ENCODE peak calls at places on chromosome 12, in ten cellular contexts. One of them, this sample, is unnamed.

GRCh38 chr12:63302269-63302940 is 151.4 kb upstream of the AVPR1A start:
- ATAC-seq in activated CD8-positive, alpha-beta T cell treated with anti-CD3 and anti-CD28 coated beads, Interleukin-2, amount 10 ng/mL, durations not matched to agents 7 days and 5 days: no peak
- ATAC-seq in aorta: no peak
- ATAC-seq in A549: no peak
- ATAC-seq in left cardiac atrium: no peak
- ATAC-seq in effector memory CD8-positive, alpha-beta T cell: no peak
- ATAC-seq in psoas muscle: no peak
- ATAC-seq in left lung: no peak
- ATAC-seq in naive thymus-derived CD4-positive, alpha-beta T cell: no peak
- ATAC-seq in activated CD4-positive, alpha-beta T cell treated with anti-CD3 and anti-CD28 coated beads for 36 hours: peak; percentile 63
- ATAC-seq in this sample: no peak

GRCh38 chr12:68864604-68865003 is 56.6 kb downstream of the MDM2 start:
- ATAC-seq in naive thymus-derived CD4-positive, alpha-beta T cell: no peak
- ATAC-seq in left lung: no peak
- ATAC-seq in activated CD8-positive, alpha-beta T cell treated with anti-CD3 and anti-CD28 coated beads, Interleukin-2, amount 10 ng/mL, durations not matched to agents 7 days and 5 days: no peak
- ATAC-seq in activated CD4-positive, alpha-beta T cell treated with anti-CD3 and anti-CD28 coated beads for 36 hours: no peak
- ATAC-seq in A549: no peak
- ATAC-seq in effector memory CD8-positive, alpha-beta T cell: no peak
- ATAC-seq in aorta: no peak
- ATAC-seq in psoas muscle: no peak
- ATAC-seq in left cardiac atrium: no peak
- ATAC-seq in this sample: no peak

GRCh38 chr12:130566446-130567155 is 149.5 kb downstream of the RIMBP2 start:
- ATAC-seq in aorta: no peak
- ATAC-seq in naive thymus-derived CD4-positive, alpha-beta T cell: no peak
- ATAC-seq in effector memory CD8-positive, alpha-beta T cell: no peak
- ATAC-seq in psoas muscle: no peak
- ATAC-seq in left cardiac atrium: no peak
- ATAC-seq in left lung: no peak
- ATAC-seq in activated CD4-positive, alpha-beta T cell treated with anti-CD3 and anti-CD28 coated beads for 36 hours: no peak
- ATAC-seq in activated CD8-positive, alpha-beta T cell treated with anti-CD3 and anti-CD28 coated beads, Interleukin-2, amount 10 ng/mL, durations not matched to agents 7 days and 5 days: no peak
- ATAC-seq in A549: no peak
- ATAC-seq in this sample: no peak

GRCh38 chr12:47234576-47235141 is 154.9 kb upstream of the AMIGO2 start:
- ATAC-seq in psoas muscle: no peak
- ATAC-seq in left lung: peak; percentile 69
- ATAC-seq in left cardiac atrium: no peak
- ATAC-seq in naive thymus-derived CD4-positive, alpha-beta T cell: no peak
- ATAC-seq in activated CD8-positive, alpha-beta T cell treated with anti-CD3 and anti-CD28 coated beads, Interleukin-2, amount 10 ng/mL, durations not matched to agents 7 days and 5 days: no peak
- ATAC-seq in A549: peak; percentile 26
- ATAC-seq in activated CD4-positive, alpha-beta T cell treated with anti-CD3 and anti-CD28 coated beads for 36 hours: no peak
- ATAC-seq in aorta: no peak
- ATAC-seq in effector memory CD8-positive, alpha-beta T cell: no peak
- ATAC-seq in this sample: no peak

GRCh38 chr12:66199141-66199540 is 10.1 kb downstream of the IRAK3 start:
- ATAC-seq in psoas muscle: no peak
- ATAC-seq in effector memory CD8-positive, alpha-beta T cell: no peak
- ATAC-seq in A549: no peak
- ATAC-seq in left cardiac atrium: no peak
- ATAC-seq in aorta: no peak
- ATAC-seq in left lung: no peak
- ATAC-seq in activated CD8-positive, alpha-beta T cell treated with anti-CD3 and anti-CD28 coated beads, Interleukin-2, amount 10 ng/mL, durations not matched to agents 7 days and 5 days: no peak
- ATAC-seq in activated CD4-positive, alpha-beta T cell treated with anti-CD3 and anti-CD28 coated beads for 36 hours: no peak
- ATAC-seq in naive thymus-derived CD4-positive, alpha-beta T cell: no peak
- ATAC-seq in this sample: no peak

GRCh38 chr12:71904629-71905028 is 34.0 kb upstream of the TPH2 start:
- ATAC-seq in A549: no peak
- ATAC-seq in naive thymus-derived CD4-positive, alpha-beta T cell: no peak
- ATAC-seq in left lung: no peak
- ATAC-seq in activated CD4-positive, alpha-beta T cell treated with anti-CD3 and anti-CD28 coated beads for 36 hours: no peak
- ATAC-seq in effector memory CD8-positive, alpha-beta T cell: no peak
- ATAC-seq in aorta: no peak
- ATAC-seq in psoas muscle: no peak
- ATAC-seq in activated CD8-positive, alpha-beta T cell treated with anti-CD3 and anti-CD28 coated beads, Interleukin-2, amount 10 ng/mL, durations not matched to agents 7 days and 5 days: no peak
- ATAC-seq in left cardiac atrium: no peak
- ATAC-seq in this sample: no peak

GRCh38 chr12:70535896-70536374 is 101.3 kb downstream of the PTPRB start:
- ATAC-seq in effector memory CD8-positive, alpha-beta T cell: no peak
- ATAC-seq in left lung: no peak
- ATAC-seq in activated CD8-positive, alpha-beta T cell treated with anti-CD3 and anti-CD28 coated beads, Interleukin-2, amount 10 ng/mL, durations not matched to agents 7 days and 5 days: no peak
- ATAC-seq in activated CD4-positive, alpha-beta T cell treated with anti-CD3 and anti-CD28 coated beads for 36 hours: no peak
- ATAC-seq in A549: no peak
- ATAC-seq in aorta: no peak
- ATAC-seq in naive thymus-derived CD4-positive, alpha-beta T cell: no peak
- ATAC-seq in left cardiac atrium: peak; percentile 41
- ATAC-seq in psoas muscle: peak; percentile 47
- ATAC-seq in this sample: no peak

GRCh38 chr12:51823875-51824565 is 24.5 kb downstream of the FIGNL2 start:
- ATAC-seq in left cardiac atrium: no peak
- ATAC-seq in A549: peak; percentile 67
- ATAC-seq in effector memory CD8-positive, alpha-beta T cell: no peak
- ATAC-seq in activated CD8-positive, alpha-beta T cell treated with anti-CD3 and anti-CD28 coated beads, Interleukin-2, amount 10 ng/mL, durations not matched to agents 7 days and 5 days: no peak
- ATAC-seq in aorta: no peak
- ATAC-seq in naive thymus-derived CD4-positive, alpha-beta T cell: no peak
- ATAC-seq in activated CD4-positive, alpha-beta T cell treated with anti-CD3 and anti-CD28 coated beads for 36 hours: no peak
- ATAC-seq in psoas muscle: no peak
- ATAC-seq in left lung: peak; percentile 41
- ATAC-seq in this sample: peak; percentile 74

This sample was measured in SK-N-SH treated with all-trans-retinoic acid at 6 μM for 48 hours.